ENCODE peak calls at places on chromosomes 6 and 20, in four cellular contexts. One of them, this sample, is unnamed.

GRCh38 chr6:4155848-4156466 is 20.6 kb upstream of the ECI2 start:
- DNase-seq in stomach: peak
- DNase-seq in breast epithelium: peak
- DNase-seq in SK-N-SH: peak
- DNase-seq in this sample: peak

GRCh38 chr6:149831380-149831820 is 32.8 kb downstream of the LRP11 start:
- DNase-seq in stomach: no peak
- DNase-seq in breast epithelium: peak
- DNase-seq in SK-N-SH: no peak
- DNase-seq in this sample: no peak

GRCh38 chr6:161796726-161797125 is 522.9 kb upstream of the AGPAT4 start:
- DNase-seq in stomach: no peak
- DNase-seq in breast epithelium: no peak
- DNase-seq in SK-N-SH: peak
- DNase-seq in this sample: no peak

GRCh38 chr6:133568970-133569889 is 319.7 kb upstream of the TCF21 start:
- DNase-seq in stomach: no peak
- DNase-seq in breast epithelium: no peak
- DNase-seq in SK-N-SH: peak
- DNase-seq in this sample: no peak

GRCh38 chr6:135535989-135536414 is 38.5 kb upstream of the AHI1 start:
- DNase-seq in stomach: no peak
- DNase-seq in breast epithelium: no peak
- DNase-seq in SK-N-SH: peak
- DNase-seq in this sample: no peak

GRCh38 chr6:704037-704436 is 11.1 kb upstream of the EXOC2 start:
- DNase-seq in stomach: no peak
- DNase-seq in breast epithelium: no peak
- DNase-seq in SK-N-SH: no peak
- DNase-seq in this sample: no peak

GRCh38 chr20:4726710-4727391 is 5.1 kb downstream of the PRND start:
- DNase-seq in stomach: no peak
- DNase-seq in breast epithelium: no peak
- DNase-seq in SK-N-SH: no peak
- DNase-seq in this sample: no peak

GRCh38 chr6:80425089-80425823 is 318.8 kb downstream of the BCKDHB start:
- DNase-seq in stomach: no peak
- DNase-seq in breast epithelium: no peak
- DNase-seq in SK-N-SH: no peak
- DNase-seq in this sample: no peak

GRCh38 chr20:23003077-23003476 is 32.0 kb upstream of the SSTR4 start:
- DNase-seq in stomach: no peak
- DNase-seq in breast epithelium: no peak
- DNase-seq in SK-N-SH: no peak
- DNase-seq in this sample: no peak

GRCh38 chr6:110826236-110827129 is 11.2 kb upstream of the CDK19 start:
- DNase-seq in stomach: no peak
- DNase-seq in breast epithelium: no peak
- DNase-seq in SK-N-SH: no peak
- DNase-seq in this sample: no peak

GRCh38 chr6:97059473-97059872 is 134.9 kb downstream of the KLHL32 start:
- DNase-seq in stomach: no peak
- DNase-seq in breast epithelium: no peak
- DNase-seq in SK-N-SH: peak
- DNase-seq in this sample: no peak

GRCh38 chr20:38559764-38560163 is 21.2 kb upstream of the ADIG start:
- DNase-seq in stomach: no peak
- DNase-seq in breast epithelium: no peak
- DNase-seq in SK-N-SH: no peak
- DNase-seq in this sample: no peak

GRCh38 chr6:106163966-106164877 is 78.1 kb downstream of the PRDM1 start:
- DNase-seq in stomach: no peak
- DNase-seq in breast epithelium: no peak
- DNase-seq in SK-N-SH: no peak
- DNase-seq in this sample: peak

GRCh38 chr6:160408528-160408927 is 60.4 kb downstream of the SLC22A3 start:
- DNase-seq in stomach: no peak
- DNase-seq in breast epithelium: no peak
- DNase-seq in SK-N-SH: no peak
- DNase-seq in this sample: no peak

GRCh38 chr6:131909408-131910218 is 41.6 kb downstream of the CCN2 start:
- DNase-seq in stomach: peak
- DNase-seq in breast epithelium: peak
- DNase-seq in SK-N-SH: peak
- DNase-seq in this sample: no peak

GRCh38 chr20:48772183-48772976 is 55.4 kb downstream of the PREX1 start:
- DNase-seq in stomach: peak
- DNase-seq in breast epithelium: no peak
- DNase-seq in SK-N-SH: no peak
- DNase-seq in this sample: peak

GRCh38 chr6:112485813-112486212 is 138.7 kb downstream of the RFPL4B start:
- DNase-seq in stomach: no peak
- DNase-seq in breast epithelium: no peak
- DNase-seq in SK-N-SH: no peak
- DNase-seq in this sample: no peak

GRCh38 chr20:61674051-61674450 is 391.6 kb downstream of the TAF4 start:
- DNase-seq in stomach: no peak
- DNase-seq in breast epithelium: no peak
- DNase-seq in SK-N-SH: no peak
- DNase-seq in this sample: no peak

GRCh38 chr20:47256665-47257236 is 99.7 kb downstream of the ZMYND8 start:
- DNase-seq in stomach: no peak
- DNase-seq in breast epithelium: no peak
- DNase-seq in SK-N-SH: no peak
- DNase-seq in this sample: no peak
- TF ChIP-seq POLR2AphosphoS5 in stomach: no peak
- TF ChIP-seq POLR2AphosphoS5 in breast epithelium: no peak
- TF ChIP-seq POLR2AphosphoS5 in SK-N-SH: no peak
- TF ChIP-seq POLR2AphosphoS5 in this sample: no peak

DNA sequence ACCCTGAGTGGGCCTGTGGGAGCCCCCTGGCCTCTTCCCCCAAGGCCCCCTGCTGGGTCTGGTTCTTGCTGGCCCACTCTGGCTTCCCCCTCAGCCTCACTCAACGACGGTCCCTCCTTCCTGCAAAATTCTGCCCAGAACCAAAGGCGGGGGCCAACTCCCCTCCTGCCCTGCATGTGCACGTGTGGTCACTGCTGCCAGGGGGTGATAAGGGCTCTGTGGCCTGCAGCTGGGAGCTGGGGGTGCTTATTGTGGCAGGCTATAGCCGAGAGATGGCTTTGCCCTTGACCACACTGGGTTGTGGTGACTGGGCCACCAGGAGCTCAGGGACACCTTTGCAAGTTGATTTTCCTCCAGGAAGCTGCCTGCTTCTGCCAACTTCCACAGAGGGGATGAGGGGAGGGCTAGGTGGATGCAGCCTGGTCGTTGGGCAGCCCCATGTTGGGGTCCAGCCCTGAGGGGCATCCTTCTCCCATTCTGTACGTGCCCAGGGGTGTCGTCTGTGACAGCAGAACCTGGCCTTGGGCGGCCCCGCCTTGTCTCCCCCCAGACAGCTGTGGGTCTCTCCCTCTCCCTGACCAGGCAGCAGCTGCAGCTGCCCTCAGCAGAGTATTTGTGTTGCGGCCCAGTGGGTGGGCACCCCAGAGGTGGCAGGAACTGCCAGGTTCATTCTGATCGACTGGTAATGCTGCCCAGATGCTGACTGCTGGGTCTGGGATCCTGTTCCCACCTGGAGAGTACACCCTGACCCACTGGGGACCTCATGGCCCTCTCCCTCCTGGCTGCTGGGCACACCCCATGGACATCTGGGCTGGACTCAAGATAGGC is 5.6 kb downstream of the TCEA2 start:
- DNase-seq in stomach: no peak
- DNase-seq in breast epithelium: no peak
- DNase-seq in SK-N-SH: no peak
- DNase-seq in this sample: no peak
- TF ChIP-seq POLR2AphosphoS5 in stomach: no peak
- TF ChIP-seq POLR2AphosphoS5 in breast epithelium: no peak
- TF ChIP-seq POLR2AphosphoS5 in SK-N-SH: no peak
- TF ChIP-seq POLR2AphosphoS5 in this sample: no peak

DNA sequence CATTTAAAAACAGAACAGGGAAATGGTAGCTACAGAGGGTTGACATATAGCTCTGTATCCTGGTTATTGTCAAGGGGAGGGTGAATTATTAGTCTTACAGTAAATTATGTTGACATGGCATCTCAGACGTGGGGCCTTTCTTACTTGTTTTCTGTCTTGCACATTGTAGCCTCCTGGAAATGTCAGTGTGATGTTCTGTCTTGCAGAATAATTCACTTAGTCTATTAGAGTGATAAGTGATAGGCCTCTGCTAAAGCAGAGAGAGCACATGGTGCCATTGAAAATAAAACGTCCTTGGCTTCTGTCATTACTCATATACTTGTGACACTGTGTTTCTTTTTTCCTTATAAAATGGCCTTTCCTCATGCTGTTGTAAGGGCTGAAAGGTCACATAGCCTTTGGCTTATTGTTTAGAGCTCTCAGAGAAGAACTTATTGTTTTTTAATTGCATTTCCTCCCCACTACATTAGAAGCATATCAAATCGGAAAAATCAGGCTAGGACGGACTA is 531.0 kb downstream of the EPM2A start:
- DNase-seq in stomach: no peak
- DNase-seq in breast epithelium: no peak
- DNase-seq in SK-N-SH: peak
- DNase-seq in this sample: no peak
- TF ChIP-seq POLR2AphosphoS5 in stomach: no peak
- TF ChIP-seq POLR2AphosphoS5 in breast epithelium: no peak
- TF ChIP-seq POLR2AphosphoS5 in SK-N-SH: no peak
- TF ChIP-seq POLR2AphosphoS5 in this sample: no peak

DNA sequence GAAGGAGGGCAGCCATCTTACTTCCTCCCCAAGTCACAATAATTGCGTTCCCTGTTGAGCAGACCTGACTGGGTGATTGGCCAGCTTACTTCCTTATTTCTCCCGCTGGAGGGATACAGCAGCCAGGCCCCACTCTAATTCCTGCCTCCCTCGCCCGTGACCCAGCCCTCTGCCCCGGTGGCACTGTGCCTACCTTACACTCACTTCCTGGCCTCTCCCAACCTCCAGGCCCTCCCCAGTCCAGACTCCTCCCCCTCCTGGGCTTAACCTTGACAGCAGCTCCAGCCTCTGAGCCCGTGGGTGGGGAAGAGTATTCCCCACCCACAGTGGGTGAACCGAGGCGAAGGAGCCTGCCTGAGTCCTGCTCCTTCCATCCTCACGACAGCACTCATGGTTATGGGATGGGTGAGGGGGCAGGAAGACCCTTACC is 3.0 kb downstream of the BAK1 start:
- DNase-seq in stomach: peak
- DNase-seq in breast epithelium: no peak
- DNase-seq in SK-N-SH: no peak
- DNase-seq in this sample: peak
- TF ChIP-seq POLR2AphosphoS5 in stomach: no peak
- TF ChIP-seq POLR2AphosphoS5 in breast epithelium: no peak
- TF ChIP-seq POLR2AphosphoS5 in SK-N-SH: no peak
- TF ChIP-seq POLR2AphosphoS5 in this sample: no peak

GRCh38 chr20:58647162-58647813 is 3.8 kb upstream of the STX16 start:
- DNase-seq in stomach: no peak
- DNase-seq in breast epithelium: no peak
- DNase-seq in SK-N-SH: peak
- DNase-seq in this sample: no peak

GRCh38 chr20:58650181-58650775 is 805 bp upstream of the STX16 start:
- DNase-seq in stomach: no peak
- DNase-seq in breast epithelium: no peak
- DNase-seq in SK-N-SH: peak
- DNase-seq in this sample: peak

GRCh38 chr20:58649288-58650180 is 1.5 kb upstream of the STX16 start:
- DNase-seq in stomach: peak
- DNase-seq in breast epithelium: no peak
- DNase-seq in SK-N-SH: no peak
- DNase-seq in this sample: peak

GRCh38 chr20:58646703-58647102 is 4.4 kb upstream of the STX16 start:
- DNase-seq in stomach: no peak
- DNase-seq in breast epithelium: no peak
- DNase-seq in SK-N-SH: peak
- DNase-seq in this sample: no peak

GRCh38 chr20:58647814-58648501 is 3.1 kb upstream of the STX16 start:
- DNase-seq in stomach: no peak
- DNase-seq in breast epithelium: no peak
- DNase-seq in SK-N-SH: no peak
- DNase-seq in this sample: no peak
- TF ChIP-seq POLR2AphosphoS5 in stomach: no peak
- TF ChIP-seq POLR2AphosphoS5 in breast epithelium: no peak
- TF ChIP-seq POLR2AphosphoS5 in SK-N-SH: peak
- TF ChIP-seq POLR2AphosphoS5 in this sample: no peak

GRCh38 chr6:51738614-51739013 is 348.8 kb downstream of the PKHD1 start:
- DNase-seq in stomach: no peak
- DNase-seq in breast epithelium: no peak
- DNase-seq in SK-N-SH: no peak
- DNase-seq in this sample: no peak

GRCh38 chr6:51737580-51738360 is 349.6 kb downstream of the PKHD1 start:
- DNase-seq in stomach: no peak
- DNase-seq in breast epithelium: no peak
- DNase-seq in SK-N-SH: no peak
- DNase-seq in this sample: peak
- TF ChIP-seq POLR2AphosphoS5 in stomach: no peak
- TF ChIP-seq POLR2AphosphoS5 in breast epithelium: no peak
- TF ChIP-seq POLR2AphosphoS5 in SK-N-SH: no peak
- TF ChIP-seq POLR2AphosphoS5 in this sample: no peak

GRCh38 chr6:30612213-30612612 is 4.8 kb downstream of the PPP1R10 start:
- DNase-seq in stomach: no peak
- DNase-seq in breast epithelium: no peak
- DNase-seq in SK-N-SH: no peak
- DNase-seq in this sample: no peak
- TF ChIP-seq POLR2AphosphoS5 in stomach: no peak
- TF ChIP-seq POLR2AphosphoS5 in breast epithelium: no peak
- TF ChIP-seq POLR2AphosphoS5 in SK-N-SH: no peak
- TF ChIP-seq POLR2AphosphoS5 in this sample: no peak

DNA sequence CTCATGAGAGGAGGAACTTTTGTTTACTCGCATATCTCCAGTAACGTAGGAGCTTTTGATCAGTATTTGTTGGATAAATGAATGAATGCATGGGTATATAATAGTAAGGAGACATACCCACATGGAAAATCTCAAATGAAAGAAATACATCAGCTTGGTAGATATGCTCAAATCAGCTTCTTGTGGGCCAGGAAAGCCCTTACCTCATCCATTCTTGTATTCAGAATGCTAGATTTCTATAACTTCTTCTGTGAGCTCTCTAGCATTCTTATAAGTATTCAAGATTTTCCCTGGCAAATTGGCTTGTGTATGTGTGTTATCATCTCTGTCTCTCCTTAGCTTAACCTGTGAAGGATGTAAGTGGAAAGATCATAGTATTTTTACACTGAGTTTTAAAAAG is 100.8 kb downstream of the OR2B2 start:
- DNase-seq in stomach: no peak
- DNase-seq in breast epithelium: no peak
- DNase-seq in SK-N-SH: no peak
- DNase-seq in this sample: no peak
- TF ChIP-seq POLR2AphosphoS5 in stomach: no peak
- TF ChIP-seq POLR2AphosphoS5 in breast epithelium: no peak
- TF ChIP-seq POLR2AphosphoS5 in SK-N-SH: no peak
- TF ChIP-seq POLR2AphosphoS5 in this sample: no peak

GRCh38 chr6:159252955-159253508 is 83.8 kb downstream of the FNDC1 start:
- DNase-seq in stomach: no peak
- DNase-seq in breast epithelium: no peak
- DNase-seq in SK-N-SH: peak
- DNase-seq in this sample: no peak
- TF ChIP-seq POLR2AphosphoS5 in stomach: no peak
- TF ChIP-seq POLR2AphosphoS5 in breast epithelium: no peak
- TF ChIP-seq POLR2AphosphoS5 in SK-N-SH: no peak
- TF ChIP-seq POLR2AphosphoS5 in this sample: no peak

GRCh38 chr6:125154184-125155135 is 887 bp downstream of the TPD52L1 start:
- DNase-seq in stomach: no peak
- DNase-seq in breast epithelium: peak
- DNase-seq in SK-N-SH: peak
- DNase-seq in this sample: peak
- TF ChIP-seq POLR2AphosphoS5 in stomach: no peak
- TF ChIP-seq POLR2AphosphoS5 in breast epithelium: no peak
- TF ChIP-seq POLR2AphosphoS5 in SK-N-SH: no peak
- TF ChIP-seq POLR2AphosphoS5 in this sample: no peak

This sample was measured in upper lobe of left lung.